ENCODE peak calls at places on chromosomes 13 and 19, in seven cellular contexts. One of them, this sample, is unnamed.

GRCh38 chr19:49820125-49820524 is 2.0 kb downstream of the MED25 start:
- DNase-seq in uterus: no peak
- DNase-seq in hypothalamus: no peak
- DNase-seq in NCI-H460: no peak
- DNase-seq in AG10803: no peak
- DNase-seq in GM13977: no peak
- DNase-seq in activated naive CD8-positive, alpha-beta T cell treated with anti-CD3 and anti-CD28 coated beads, Interleukin-2, amount 50 U/mL, for 24 hours: no peak
- DNase-seq in this sample: no peak

GRCh38 chr13:71304861-71305260 is 562.1 kb downstream of the DACH1 start:
- DNase-seq in uterus: no peak
- DNase-seq in NCI-H460: no peak
- DNase-seq in GM13977: no peak
- DNase-seq in activated naive CD8-positive, alpha-beta T cell treated with anti-CD3 and anti-CD28 coated beads, Interleukin-2, amount 50 U/mL, for 24 hours: no peak
- DNase-seq in hypothalamus: no peak
- DNase-seq in AG10803: no peak
- DNase-seq in this sample: no peak

GRCh38 chr19:19224852-19225494 is 13.2 kb downstream of the NCAN start:
- DNase-seq in AG10803: peak
- DNase-seq in uterus: no peak
- DNase-seq in hypothalamus: no peak
- DNase-seq in NCI-H460: peak
- DNase-seq in GM13977: peak
- DNase-seq in activated naive CD8-positive, alpha-beta T cell treated with anti-CD3 and anti-CD28 coated beads, Interleukin-2, amount 50 U/mL, for 24 hours: peak
- DNase-seq in this sample: peak

GRCh38 chr19:4388171-4389063 is 11.9 kb downstream of the SH3GL1 start:
- DNase-seq in uterus: no peak
- DNase-seq in NCI-H460: no peak
- DNase-seq in activated naive CD8-positive, alpha-beta T cell treated with anti-CD3 and anti-CD28 coated beads, Interleukin-2, amount 50 U/mL, for 24 hours: no peak
- DNase-seq in GM13977: no peak
- DNase-seq in AG10803: peak
- DNase-seq in hypothalamus: no peak
- DNase-seq in this sample: no peak

GRCh38 chr13:99311748-99312492 is 4.7 kb upstream of the GPR183 start:
- DNase-seq in GM13977: no peak
- DNase-seq in uterus: peak
- DNase-seq in hypothalamus: no peak
- DNase-seq in AG10803: no peak
- DNase-seq in activated naive CD8-positive, alpha-beta T cell treated with anti-CD3 and anti-CD28 coated beads, Interleukin-2, amount 50 U/mL, for 24 hours: no peak
- DNase-seq in NCI-H460: no peak
- DNase-seq in this sample: no peak

GRCh38 chr13:46475586-46475991 is 77.4 kb upstream of the LRCH1 start:
- DNase-seq in GM13977: no peak
- DNase-seq in activated naive CD8-positive, alpha-beta T cell treated with anti-CD3 and anti-CD28 coated beads, Interleukin-2, amount 50 U/mL, for 24 hours: no peak
- DNase-seq in uterus: no peak
- DNase-seq in AG10803: peak
- DNase-seq in hypothalamus: no peak
- DNase-seq in NCI-H460: no peak
- DNase-seq in this sample: no peak

GRCh38 chr19:23774156-23774971 is 15.7 kb upstream of the ZNF681 start:
- DNase-seq in AG10803: peak
- DNase-seq in activated naive CD8-positive, alpha-beta T cell treated with anti-CD3 and anti-CD28 coated beads, Interleukin-2, amount 50 U/mL, for 24 hours: no peak
- DNase-seq in uterus: no peak
- DNase-seq in hypothalamus: no peak
- DNase-seq in NCI-H460: no peak
- DNase-seq in GM13977: no peak
- DNase-seq in this sample: no peak

GRCh38 chr19:23263870-23264590 is 13.8 kb upstream of the ZNF724 start:
- DNase-seq in AG10803: peak
- DNase-seq in GM13977: no peak
- DNase-seq in uterus: no peak
- DNase-seq in NCI-H460: no peak
- DNase-seq in hypothalamus: no peak
- DNase-seq in activated naive CD8-positive, alpha-beta T cell treated with anti-CD3 and anti-CD28 coated beads, Interleukin-2, amount 50 U/mL, for 24 hours: no peak
- DNase-seq in this sample: no peak

GRCh38 chr19:3357731-3358391 is 8.5 kb upstream of the NFIC start:
- DNase-seq in AG10803: no peak
- DNase-seq in NCI-H460: no peak
- DNase-seq in activated naive CD8-positive, alpha-beta T cell treated with anti-CD3 and anti-CD28 coated beads, Interleukin-2, amount 50 U/mL, for 24 hours: no peak
- DNase-seq in uterus: peak
- DNase-seq in GM13977: no peak
- DNase-seq in hypothalamus: no peak
- DNase-seq in this sample: no peak

GRCh38 chr19:7550987-7551761 is 15.7 kb downstream of the PNPLA6 start:
- DNase-seq in activated naive CD8-positive, alpha-beta T cell treated with anti-CD3 and anti-CD28 coated beads, Interleukin-2, amount 50 U/mL, for 24 hours: peak
- DNase-seq in AG10803: no peak
- DNase-seq in GM13977: peak
- DNase-seq in hypothalamus: peak
- DNase-seq in uterus: peak
- DNase-seq in NCI-H460: no peak
- DNase-seq in this sample: peak

GRCh38 chr13:20550799-20551198 is 16.2 kb upstream of the IFT88 start:
- DNase-seq in AG10803: peak
- DNase-seq in NCI-H460: no peak
- DNase-seq in uterus: no peak
- DNase-seq in GM13977: no peak
- DNase-seq in activated naive CD8-positive, alpha-beta T cell treated with anti-CD3 and anti-CD28 coated beads, Interleukin-2, amount 50 U/mL, for 24 hours: no peak
- DNase-seq in hypothalamus: no peak
- DNase-seq in this sample: no peak

GRCh38 chr13:27177852-27178251 is 6.2 kb upstream of the USP12 start:
- DNase-seq in activated naive CD8-positive, alpha-beta T cell treated with anti-CD3 and anti-CD28 coated beads, Interleukin-2, amount 50 U/mL, for 24 hours: no peak
- DNase-seq in uterus: no peak
- DNase-seq in hypothalamus: no peak
- DNase-seq in GM13977: peak
- DNase-seq in NCI-H460: no peak
- DNase-seq in AG10803: no peak
- DNase-seq in this sample: no peak

GRCh38 chr13:97119899-97120745 is 102.0 kb upstream of the MBNL2 start:
- DNase-seq in activated naive CD8-positive, alpha-beta T cell treated with anti-CD3 and anti-CD28 coated beads, Interleukin-2, amount 50 U/mL, for 24 hours: no peak
- DNase-seq in hypothalamus: no peak
- DNase-seq in NCI-H460: no peak
- DNase-seq in uterus: no peak
- DNase-seq in GM13977: no peak
- DNase-seq in AG10803: peak
- DNase-seq in this sample: no peak

GRCh38 chr19:34430738-34431625 is 2.8 kb downstream of the UBA2 start:
- DNase-seq in GM13977: peak
- DNase-seq in uterus: no peak
- DNase-seq in AG10803: peak
- DNase-seq in NCI-H460: peak
- DNase-seq in activated naive CD8-positive, alpha-beta T cell treated with anti-CD3 and anti-CD28 coated beads, Interleukin-2, amount 50 U/mL, for 24 hours: peak
- DNase-seq in hypothalamus: no peak
- DNase-seq in this sample: peak